ENCODE peak calls at places on chromosomes 7 and 10, in four cellular contexts. One of them, this sample, is unnamed.

GRCh38 chr10:49093922-49094321 is 21.4 kb downstream of the VSTM4 start:
- DNase-seq in NCI-H748 treated with DMSO at 0.1 percent for 48 hours: no peak
- DNase-seq in effector CD4-positive, alpha-beta T cell: no peak
- DNase-seq in left lobe of liver: no peak
- DNase-seq in this sample: peak

GRCh38 chr7:155205368-155206285 is 92.1 kb upstream of the INSIG1 start:
- DNase-seq in left lobe of liver: no peak
- DNase-seq in effector CD4-positive, alpha-beta T cell: peak
- DNase-seq in NCI-H748 treated with DMSO at 0.1 percent for 48 hours: no peak
- DNase-seq in this sample: no peak

GRCh38 chr10:60258429-60258797 is 131.3 kb downstream of the ANK3 start:
- DNase-seq in NCI-H748 treated with DMSO at 0.1 percent for 48 hours: no peak
- DNase-seq in effector CD4-positive, alpha-beta T cell: no peak
- DNase-seq in left lobe of liver: no peak
- DNase-seq in this sample: no peak

GRCh38 chr10:33441561-33441960 is 107.1 kb upstream of the NRP1 start:
- DNase-seq in left lobe of liver: no peak
- DNase-seq in NCI-H748 treated with DMSO at 0.1 percent for 48 hours: no peak
- DNase-seq in effector CD4-positive, alpha-beta T cell: no peak
- DNase-seq in this sample: no peak

GRCh38 chr10:75401569-75402485 is at the start of gene ZNF503:
- DNase-seq in NCI-H748 treated with DMSO at 0.1 percent for 48 hours: peak
- DNase-seq in effector CD4-positive, alpha-beta T cell: no peak
- DNase-seq in left lobe of liver: peak
- DNase-seq in this sample: peak

GRCh38 chr10:18582803-18583202 is 68.6 kb downstream of the NSUN6 start:
- DNase-seq in NCI-H748 treated with DMSO at 0.1 percent for 48 hours: no peak
- DNase-seq in left lobe of liver: no peak
- DNase-seq in effector CD4-positive, alpha-beta T cell: no peak
- DNase-seq in this sample: no peak

GRCh38 chr7:45001138-45001694 is 1.2 kb downstream of the CCM2 start:
- DNase-seq in effector CD4-positive, alpha-beta T cell: peak
- DNase-seq in NCI-H748 treated with DMSO at 0.1 percent for 48 hours: peak
- DNase-seq in left lobe of liver: no peak
- DNase-seq in this sample: no peak

GRCh38 chr10:129963076-129963830 is 821 bp downstream of the EBF3 start:
- DNase-seq in effector CD4-positive, alpha-beta T cell: no peak
- DNase-seq in NCI-H748 treated with DMSO at 0.1 percent for 48 hours: no peak
- DNase-seq in left lobe of liver: no peak
- DNase-seq in this sample: peak

GRCh38 chr7:3359011-3359410 is 58.0 kb downstream of the SDK1 start:
- DNase-seq in effector CD4-positive, alpha-beta T cell: no peak
- DNase-seq in NCI-H748 treated with DMSO at 0.1 percent for 48 hours: no peak
- DNase-seq in left lobe of liver: no peak
- DNase-seq in this sample: no peak

GRCh38 chr7:151551820-151552219 is 32.1 kb upstream of the RHEB start:
- DNase-seq in left lobe of liver: no peak
- DNase-seq in effector CD4-positive, alpha-beta T cell: no peak
- DNase-seq in NCI-H748 treated with DMSO at 0.1 percent for 48 hours: no peak
- DNase-seq in this sample: no peak

GRCh38 chr7:158710651-158711102 is 6.1 kb upstream of the NCAPG2 start:
- DNase-seq in NCI-H748 treated with DMSO at 0.1 percent for 48 hours: no peak
- DNase-seq in effector CD4-positive, alpha-beta T cell: no peak
- DNase-seq in left lobe of liver: no peak
- DNase-seq in this sample: no peak

GRCh38 chr10:100890696-100891271 is 22.0 kb upstream of the SLF2 start:
- DNase-seq in left lobe of liver: peak
- DNase-seq in effector CD4-positive, alpha-beta T cell: no peak
- DNase-seq in NCI-H748 treated with DMSO at 0.1 percent for 48 hours: no peak
- DNase-seq in this sample: peak

GRCh38 chr10:112546474-112546873 is 99.5 kb downstream of the VTI1A start:
- DNase-seq in left lobe of liver: no peak
- DNase-seq in effector CD4-positive, alpha-beta T cell: no peak
- DNase-seq in NCI-H748 treated with DMSO at 0.1 percent for 48 hours: no peak
- DNase-seq in this sample: no peak

GRCh38 chr7:100865971-100866720 is 1.0 kb upstream of the TRIP6 start:
- DNase-seq in effector CD4-positive, alpha-beta T cell: no peak
- DNase-seq in NCI-H748 treated with DMSO at 0.1 percent for 48 hours: no peak
- DNase-seq in left lobe of liver: peak
- DNase-seq in this sample: no peak

GRCh38 chr7:71752171-71752935 is 620.4 kb downstream of the GALNT17 start:
- DNase-seq in NCI-H748 treated with DMSO at 0.1 percent for 48 hours: peak
- DNase-seq in left lobe of liver: peak
- DNase-seq in effector CD4-positive, alpha-beta T cell: no peak
- DNase-seq in this sample: peak

GRCh38 chr10:132899054-132899750 is 43.2 kb downstream of the CFAP46 start:
- DNase-seq in effector CD4-positive, alpha-beta T cell: no peak
- DNase-seq in left lobe of liver: no peak
- DNase-seq in NCI-H748 treated with DMSO at 0.1 percent for 48 hours: no peak
- DNase-seq in this sample: no peak

GRCh38 chr7:96285579-96285978 is 36.3 kb downstream of the SLC25A13 start:
- DNase-seq in effector CD4-positive, alpha-beta T cell: peak
- DNase-seq in left lobe of liver: no peak
- DNase-seq in NCI-H748 treated with DMSO at 0.1 percent for 48 hours: no peak
- DNase-seq in this sample: no peak

GRCh38 chr7:139889186-139889871 is 60.3 kb downstream of the TBXAS1 start:
- DNase-seq in left lobe of liver: no peak
- DNase-seq in effector CD4-positive, alpha-beta T cell: no peak
- DNase-seq in NCI-H748 treated with DMSO at 0.1 percent for 48 hours: no peak
- DNase-seq in this sample: no peak

GRCh38 chr7:138519061-138519798 is 59.2 kb downstream of the TRIM24 start:
- DNase-seq in effector CD4-positive, alpha-beta T cell: no peak
- DNase-seq in NCI-H748 treated with DMSO at 0.1 percent for 48 hours: peak
- DNase-seq in left lobe of liver: no peak
- DNase-seq in this sample: no peak

GRCh38 chr7:87447251-87447650 is 28.2 kb downstream of the ABCB4 start:
- DNase-seq in NCI-H748 treated with DMSO at 0.1 percent for 48 hours: no peak
- DNase-seq in left lobe of liver: no peak
- DNase-seq in effector CD4-positive, alpha-beta T cell: no peak
- DNase-seq in this sample: no peak

GRCh38 chr10:125005312-125006187 is 63.6 kb downstream of the ZRANB1 start:
- DNase-seq in effector CD4-positive, alpha-beta T cell: no peak
- DNase-seq in NCI-H748 treated with DMSO at 0.1 percent for 48 hours: no peak
- DNase-seq in left lobe of liver: no peak
- DNase-seq in this sample: peak

GRCh38 chr7:155377837-155378579 is 79.9 kb upstream of the EN2 start:
- DNase-seq in effector CD4-positive, alpha-beta T cell: no peak
- DNase-seq in NCI-H748 treated with DMSO at 0.1 percent for 48 hours: no peak
- DNase-seq in left lobe of liver: no peak
- DNase-seq in this sample: no peak

GRCh38 chr7:196778-197321 is 4.5 kb downstream of the FAM20C start:
- DNase-seq in NCI-H748 treated with DMSO at 0.1 percent for 48 hours: no peak
- DNase-seq in left lobe of liver: no peak
- DNase-seq in effector CD4-positive, alpha-beta T cell: no peak
- DNase-seq in this sample: no peak

GRCh38 chr10:50224330-50224952 is 26.9 kb downstream of the ASAH2 start:
- DNase-seq in left lobe of liver: no peak
- DNase-seq in effector CD4-positive, alpha-beta T cell: no peak
- DNase-seq in NCI-H748 treated with DMSO at 0.1 percent for 48 hours: peak
- DNase-seq in this sample: no peak

GRCh38 chr7:108824840-108825540 is 255.3 kb downstream of the DNAJB9 start:
- DNase-seq in left lobe of liver: no peak
- DNase-seq in NCI-H748 treated with DMSO at 0.1 percent for 48 hours: no peak
- DNase-seq in effector CD4-positive, alpha-beta T cell: no peak
- DNase-seq in this sample: no peak

GRCh38 chr7:18520450-18521235 is 25.1 kb downstream of the HDAC9 start:
- DNase-seq in effector CD4-positive, alpha-beta T cell: no peak
- DNase-seq in NCI-H748 treated with DMSO at 0.1 percent for 48 hours: no peak
- DNase-seq in left lobe of liver: no peak
- DNase-seq in this sample: no peak

GRCh38 chr10:132942101-132942739 is at the start of gene CFAP46:
- DNase-seq in left lobe of liver: peak
- DNase-seq in NCI-H748 treated with DMSO at 0.1 percent for 48 hours: peak
- DNase-seq in effector CD4-positive, alpha-beta T cell: no peak
- DNase-seq in this sample: peak

GRCh38 chr7:80150621-80151273 is 16.1 kb downstream of the GNAI1 start:
- DNase-seq in effector CD4-positive, alpha-beta T cell: no peak
- DNase-seq in left lobe of liver: no peak
- DNase-seq in NCI-H748 treated with DMSO at 0.1 percent for 48 hours: no peak
- DNase-seq in this sample: no peak

GRCh38 chr7:145175366-145175765 is 339.5 kb upstream of the TPK1 start:
- DNase-seq in NCI-H748 treated with DMSO at 0.1 percent for 48 hours: no peak
- DNase-seq in effector CD4-positive, alpha-beta T cell: no peak
- DNase-seq in left lobe of liver: no peak
- DNase-seq in this sample: no peak

GRCh38 chr7:110921478-110922210 is 169.3 kb upstream of the LRRN3 start:
- DNase-seq in NCI-H748 treated with DMSO at 0.1 percent for 48 hours: no peak
- DNase-seq in left lobe of liver: no peak
- DNase-seq in effector CD4-positive, alpha-beta T cell: no peak
- DNase-seq in this sample: no peak

GRCh38 chr10:43942096-43942885 is 293.6 kb upstream of the ZNF32 start:
- DNase-seq in effector CD4-positive, alpha-beta T cell: no peak
- DNase-seq in NCI-H748 treated with DMSO at 0.1 percent for 48 hours: no peak
- DNase-seq in left lobe of liver: peak
- DNase-seq in this sample: peak

GRCh38 chr7:140719711-140720110 is 23.2 kb downstream of the NDUFB2 start:
- DNase-seq in NCI-H748 treated with DMSO at 0.1 percent for 48 hours: no peak
- DNase-seq in left lobe of liver: no peak
- DNase-seq in effector CD4-positive, alpha-beta T cell: no peak
- DNase-seq in this sample: no peak

GRCh38 chr10:74916283-74916682 is 89.9 kb downstream of the KAT6B start:
- DNase-seq in left lobe of liver: no peak
- DNase-seq in effector CD4-positive, alpha-beta T cell: no peak
- DNase-seq in NCI-H748 treated with DMSO at 0.1 percent for 48 hours: no peak
- DNase-seq in this sample: no peak

GRCh38 chr7:18192228-18192627 is 164.6 kb upstream of the PRPS1L1 start:
- DNase-seq in NCI-H748 treated with DMSO at 0.1 percent for 48 hours: no peak
- DNase-seq in effector CD4-positive, alpha-beta T cell: no peak
- DNase-seq in left lobe of liver: no peak
- DNase-seq in this sample: no peak

GRCh38 chr7:130943336-130943901 is 209.4 kb upstream of the KLF14 start:
- DNase-seq in NCI-H748 treated with DMSO at 0.1 percent for 48 hours: peak
- DNase-seq in left lobe of liver: no peak
- DNase-seq in effector CD4-positive, alpha-beta T cell: no peak
- DNase-seq in this sample: no peak

GRCh38 chr7:102318482-102318971 is 31.9 kb downstream of the SH2B2 start:
- DNase-seq in NCI-H748 treated with DMSO at 0.1 percent for 48 hours: no peak
- DNase-seq in left lobe of liver: no peak
- DNase-seq in effector CD4-positive, alpha-beta T cell: no peak
- DNase-seq in this sample: no peak

GRCh38 chr7:18607025-18607424 is 111.5 kb downstream of the HDAC9 start:
- DNase-seq in effector CD4-positive, alpha-beta T cell: no peak
- DNase-seq in left lobe of liver: no peak
- DNase-seq in NCI-H748 treated with DMSO at 0.1 percent for 48 hours: no peak
- DNase-seq in this sample: no peak

GRCh38 chr10:20797290-20797689 is 99.8 kb downstream of the NEBL start:
- DNase-seq in NCI-H748 treated with DMSO at 0.1 percent for 48 hours: no peak
- DNase-seq in left lobe of liver: no peak
- DNase-seq in effector CD4-positive, alpha-beta T cell: no peak
- DNase-seq in this sample: no peak